ENCODE peak calls at places on chromosomes 2 and 18, in eight cellular contexts. One of them, this sample, is unnamed.

GRCh38 chr2:142218471-142218870 is 87.7 kb upstream of the LRP1B start:
- DNase-seq in foreskin fibroblast: peak; percentile 6
- DNase-seq in dorsolateral prefrontal cortex: no peak
- DNase-seq in CD8-positive, alpha-beta T cell: no peak
- DNase-seq in endodermal cell: no peak
- DNase-seq in left ventricle myocardium inferior: no peak
- DNase-seq in B cell: no peak
- DNase-seq in neural progenitor cell: no peak
- DNase-seq in this sample: no peak

GRCh38 chr2:239882335-239882734 is 142.8 kb downstream of the NDUFA10 start:
- DNase-seq in foreskin fibroblast: no peak
- DNase-seq in dorsolateral prefrontal cortex: peak; percentile 23
- DNase-seq in CD8-positive, alpha-beta T cell: peak; percentile 39
- DNase-seq in endodermal cell: peak; percentile 93
- DNase-seq in left ventricle myocardium inferior: no peak
- DNase-seq in B cell: peak; percentile 55
- DNase-seq in neural progenitor cell: peak; percentile 70
- DNase-seq in this sample: no peak

GRCh38 chr2:19312949-19313348 is 45.5 kb downstream of the OSR1 start:
- DNase-seq in foreskin fibroblast: peak; percentile 65
- DNase-seq in dorsolateral prefrontal cortex: no peak
- DNase-seq in CD8-positive, alpha-beta T cell: no peak
- DNase-seq in endodermal cell: peak; percentile 67
- DNase-seq in left ventricle myocardium inferior: no peak
- DNase-seq in B cell: no peak
- DNase-seq in neural progenitor cell: peak; percentile 33
- DNase-seq in this sample: no peak

GRCh38 chr2:8520791-8521344 is 161.0 kb upstream of the ID2 start:
- DNase-seq in foreskin fibroblast: no peak
- DNase-seq in dorsolateral prefrontal cortex: no peak
- DNase-seq in CD8-positive, alpha-beta T cell: no peak
- DNase-seq in endodermal cell: no peak
- DNase-seq in left ventricle myocardium inferior: no peak
- DNase-seq in B cell: no peak
- DNase-seq in neural progenitor cell: no peak
- DNase-seq in this sample: no peak

GRCh38 chr2:237222178-237222577 is 136.5 kb downstream of the COPS8 start:
- DNase-seq in foreskin fibroblast: peak; percentile 81
- DNase-seq in dorsolateral prefrontal cortex: no peak
- DNase-seq in CD8-positive, alpha-beta T cell: no peak
- DNase-seq in endodermal cell: no peak
- DNase-seq in left ventricle myocardium inferior: peak; percentile 34
- DNase-seq in B cell: no peak
- DNase-seq in neural progenitor cell: no peak
- DNase-seq in this sample: no peak

GRCh38 chr2:235168174-235168979 is 216.6 kb downstream of the SH3BP4 start:
- DNase-seq in foreskin fibroblast: no peak
- DNase-seq in dorsolateral prefrontal cortex: no peak
- DNase-seq in CD8-positive, alpha-beta T cell: no peak
- DNase-seq in endodermal cell: peak; percentile 57
- DNase-seq in left ventricle myocardium inferior: no peak
- DNase-seq in B cell: no peak
- DNase-seq in neural progenitor cell: no peak
- DNase-seq in this sample: no peak

GRCh38 chr2:20664431-20665260 is 2.3 kb upstream of the GDF7 start:
- DNase-seq in foreskin fibroblast: no peak
- DNase-seq in dorsolateral prefrontal cortex: no peak
- DNase-seq in CD8-positive, alpha-beta T cell: no peak
- DNase-seq in endodermal cell: peak; percentile 57
- DNase-seq in left ventricle myocardium inferior: no peak
- DNase-seq in B cell: no peak
- DNase-seq in neural progenitor cell: no peak
- DNase-seq in this sample: no peak

GRCh38 chr2:65999790-66000189 is 435.1 kb upstream of the MEIS1 start:
- DNase-seq in foreskin fibroblast: no peak
- DNase-seq in dorsolateral prefrontal cortex: no peak
- DNase-seq in CD8-positive, alpha-beta T cell: no peak
- DNase-seq in endodermal cell: no peak
- DNase-seq in left ventricle myocardium inferior: no peak
- DNase-seq in B cell: no peak
- DNase-seq in neural progenitor cell: no peak
- DNase-seq in this sample: no peak

GRCh38 chr18:41940506-41941215 is 14.4 kb upstream of the PIK3C3 start:
- DNase-seq in foreskin fibroblast: peak; percentile 89
- DNase-seq in dorsolateral prefrontal cortex: no peak
- DNase-seq in CD8-positive, alpha-beta T cell: no peak
- DNase-seq in endodermal cell: peak; percentile 58
- DNase-seq in left ventricle myocardium inferior: no peak
- DNase-seq in B cell: no peak
- DNase-seq in neural progenitor cell: peak; percentile 2
- DNase-seq in this sample: no peak

GRCh38 chr2:175234650-175235049 is 53.1 kb upstream of the ATP5MC3 start:
- DNase-seq in foreskin fibroblast: no peak
- DNase-seq in dorsolateral prefrontal cortex: no peak
- DNase-seq in CD8-positive, alpha-beta T cell: no peak
- DNase-seq in endodermal cell: no peak
- DNase-seq in left ventricle myocardium inferior: no peak
- DNase-seq in B cell: peak; percentile 41
- DNase-seq in neural progenitor cell: no peak
- DNase-seq in this sample: no peak

GRCh38 chr2:132438650-132439030 is 22.0 kb downstream of the GPR39 start:
- DNase-seq in foreskin fibroblast: peak; percentile 97
- DNase-seq in dorsolateral prefrontal cortex: no peak
- DNase-seq in CD8-positive, alpha-beta T cell: no peak
- DNase-seq in endodermal cell: peak; percentile 23
- DNase-seq in left ventricle myocardium inferior: no peak
- DNase-seq in B cell: no peak
- DNase-seq in neural progenitor cell: no peak
- DNase-seq in this sample: no peak

GRCh38 chr2:136247204-136247990 is 129.4 kb upstream of the CXCR4 start:
- DNase-seq in foreskin fibroblast: no peak
- DNase-seq in dorsolateral prefrontal cortex: no peak
- DNase-seq in CD8-positive, alpha-beta T cell: no peak
- DNase-seq in endodermal cell: no peak
- DNase-seq in left ventricle myocardium inferior: no peak
- DNase-seq in B cell: no peak
- DNase-seq in neural progenitor cell: no peak
- DNase-seq in this sample: no peak

GRCh38 chr18:63997606-63998005 is 27.7 kb downstream of the SERPINB8 start:
- DNase-seq in foreskin fibroblast: no peak
- DNase-seq in dorsolateral prefrontal cortex: no peak
- DNase-seq in CD8-positive, alpha-beta T cell: no peak
- DNase-seq in endodermal cell: no peak
- DNase-seq in left ventricle myocardium inferior: no peak
- DNase-seq in B cell: no peak
- DNase-seq in neural progenitor cell: no peak
- DNase-seq in this sample: no peak

GRCh38 chr2:172281648-172282576 is 145.5 kb upstream of the ITGA6 start:
- DNase-seq in foreskin fibroblast: peak; percentile 81
- DNase-seq in dorsolateral prefrontal cortex: no peak
- DNase-seq in CD8-positive, alpha-beta T cell: no peak
- DNase-seq in endodermal cell: no peak
- DNase-seq in left ventricle myocardium inferior: no peak
- DNase-seq in B cell: no peak
- DNase-seq in neural progenitor cell: no peak
- DNase-seq in this sample: no peak

GRCh38 chr2:149038442-149039212 is at the start of gene LYPD6B:
- DNase-seq in foreskin fibroblast: no peak
- DNase-seq in dorsolateral prefrontal cortex: no peak
- DNase-seq in CD8-positive, alpha-beta T cell: no peak
- DNase-seq in endodermal cell: peak; percentile 88
- DNase-seq in left ventricle myocardium inferior: no peak
- DNase-seq in B cell: peak; percentile 48
- DNase-seq in neural progenitor cell: peak; percentile 70
- DNase-seq in this sample: no peak

GRCh38 chr2:216606551-216607527 is 26.4 kb upstream of the IGFBP2 start:
- DNase-seq in foreskin fibroblast: no peak
- DNase-seq in dorsolateral prefrontal cortex: no peak
- DNase-seq in CD8-positive, alpha-beta T cell: peak; percentile 26
- DNase-seq in endodermal cell: peak; percentile 87
- DNase-seq in left ventricle myocardium inferior: no peak
- DNase-seq in B cell: peak; percentile 2
- DNase-seq in neural progenitor cell: peak; percentile 86
- DNase-seq in this sample: no peak

GRCh38 chr2:1563943-1564342 is 150.7 kb downstream of the TPO start:
- DNase-seq in foreskin fibroblast: no peak
- DNase-seq in dorsolateral prefrontal cortex: no peak
- DNase-seq in CD8-positive, alpha-beta T cell: no peak
- DNase-seq in endodermal cell: no peak
- DNase-seq in left ventricle myocardium inferior: no peak
- DNase-seq in B cell: no peak
- DNase-seq in neural progenitor cell: no peak
- DNase-seq in this sample: no peak

GRCh38 chr2:148552675-148553331 is 91.7 kb upstream of the EPC2 start:
- DNase-seq in foreskin fibroblast: no peak
- DNase-seq in dorsolateral prefrontal cortex: no peak
- DNase-seq in CD8-positive, alpha-beta T cell: no peak
- DNase-seq in endodermal cell: no peak
- DNase-seq in left ventricle myocardium inferior: no peak
- DNase-seq in B cell: peak; percentile 29
- DNase-seq in neural progenitor cell: no peak
- DNase-seq in this sample: no peak

DNA sequence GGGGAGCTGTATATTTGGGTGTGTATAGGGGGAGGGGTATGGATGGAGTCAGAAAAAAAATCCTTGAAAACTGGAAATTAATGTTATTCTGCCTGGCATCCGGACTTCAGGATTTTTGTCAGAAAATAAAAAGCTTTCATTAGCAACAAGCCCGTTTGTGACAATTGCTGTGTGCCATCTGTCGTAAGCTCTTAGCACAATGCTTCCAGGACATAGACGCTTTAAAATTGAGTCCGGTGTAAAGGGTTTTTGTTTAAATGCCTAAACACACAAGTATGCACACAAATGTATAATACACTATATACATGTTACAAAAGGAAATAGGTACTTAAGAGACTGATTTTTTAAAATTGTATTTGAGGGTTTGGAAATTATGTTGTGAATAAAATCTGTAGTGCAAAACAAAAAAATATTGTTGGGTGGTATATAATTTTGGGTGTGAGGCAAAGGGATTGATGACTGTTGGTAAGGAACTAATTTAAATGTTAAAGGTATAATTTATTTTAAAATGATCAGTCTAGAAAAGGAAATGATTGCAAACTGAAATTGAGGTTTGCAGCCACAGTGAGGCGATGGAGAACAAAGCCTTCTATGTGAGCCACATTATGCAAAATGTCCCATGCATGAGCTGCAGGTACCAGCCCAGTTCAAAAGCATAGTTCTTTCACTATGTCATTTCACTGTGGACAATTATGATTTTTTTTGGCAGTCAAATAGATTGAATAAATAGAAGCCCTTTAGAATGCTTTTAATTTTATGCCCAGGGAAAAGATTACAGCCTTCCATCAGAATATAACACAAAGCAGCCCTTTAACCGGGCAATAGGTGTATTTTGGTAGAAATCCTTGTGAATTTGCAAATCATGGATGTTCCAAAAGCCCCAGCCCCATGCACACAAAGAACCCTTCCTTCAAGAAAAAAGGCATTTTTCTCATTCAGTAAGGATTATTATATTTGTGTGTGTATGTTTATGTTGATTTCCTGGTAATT is 1.5 kb downstream of the MAP2 start:
- DNase-seq in foreskin fibroblast: no peak
- DNase-seq in dorsolateral prefrontal cortex: peak; percentile 42
- DNase-seq in CD8-positive, alpha-beta T cell: no peak
- DNase-seq in endodermal cell: peak; percentile 49
- DNase-seq in left ventricle myocardium inferior: no peak
- DNase-seq in B cell: peak; percentile 51
- DNase-seq in neural progenitor cell: peak; percentile 38
- DNase-seq in this sample: no peak
- TF ChIP-seq CTCF in foreskin fibroblast: peak; percentile 65
- TF ChIP-seq CTCF in dorsolateral prefrontal cortex: peak; percentile 58
- TF ChIP-seq CTCF in CD8-positive, alpha-beta T cell: no peak
- TF ChIP-seq CTCF in endodermal cell: peak; percentile 73
- TF ChIP-seq CTCF in left ventricle myocardium inferior: peak; percentile 69
- TF ChIP-seq CTCF in B cell: peak; percentile 56
- TF ChIP-seq CTCF in neural progenitor cell: peak; percentile 60
- TF ChIP-seq CTCF in this sample: peak; percentile 69

GRCh38 chr2:26933638-26934334 is 36.7 kb upstream of the MAPRE3 start:
- DNase-seq in foreskin fibroblast: no peak
- DNase-seq in dorsolateral prefrontal cortex: no peak
- DNase-seq in CD8-positive, alpha-beta T cell: no peak
- DNase-seq in endodermal cell: peak; percentile 36
- DNase-seq in left ventricle myocardium inferior: no peak
- DNase-seq in B cell: no peak
- DNase-seq in neural progenitor cell: no peak
- DNase-seq in this sample: peak; percentile 72
- TF ChIP-seq CTCF in foreskin fibroblast: no peak
- TF ChIP-seq CTCF in dorsolateral prefrontal cortex: no peak
- TF ChIP-seq CTCF in CD8-positive, alpha-beta T cell: no peak
- TF ChIP-seq CTCF in endodermal cell: no peak
- TF ChIP-seq CTCF in left ventricle myocardium inferior: no peak
- TF ChIP-seq CTCF in B cell: no peak
- TF ChIP-seq CTCF in neural progenitor cell: no peak
- TF ChIP-seq CTCF in this sample: no peak

DNA sequence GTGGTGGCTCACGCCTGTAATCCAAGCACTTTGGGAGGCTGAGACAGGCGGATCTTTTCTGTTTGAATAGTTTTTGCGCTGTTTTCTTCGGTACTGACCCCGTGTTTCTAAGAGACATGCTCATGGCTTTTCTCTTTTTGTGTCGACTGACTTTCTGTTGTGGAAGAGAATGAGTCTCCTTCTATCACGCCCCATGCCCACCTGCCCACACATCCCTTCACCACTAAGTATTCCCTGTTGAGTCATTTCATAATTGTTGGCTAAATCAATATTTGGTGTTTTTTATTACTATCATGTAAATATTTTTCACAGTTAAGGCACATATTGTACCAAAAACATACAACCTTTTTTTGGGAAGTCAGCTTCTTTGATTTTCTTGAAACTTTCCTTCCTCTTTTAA is 198.8 kb upstream of the TWIST2 start:
- DNase-seq in foreskin fibroblast: no peak
- DNase-seq in dorsolateral prefrontal cortex: no peak
- DNase-seq in CD8-positive, alpha-beta T cell: no peak
- DNase-seq in endodermal cell: no peak
- DNase-seq in left ventricle myocardium inferior: no peak
- DNase-seq in B cell: no peak
- DNase-seq in neural progenitor cell: no peak
- DNase-seq in this sample: no peak
- TF ChIP-seq CTCF in foreskin fibroblast: no peak
- TF ChIP-seq CTCF in dorsolateral prefrontal cortex: no peak
- TF ChIP-seq CTCF in CD8-positive, alpha-beta T cell: no peak
- TF ChIP-seq CTCF in endodermal cell: no peak
- TF ChIP-seq CTCF in left ventricle myocardium inferior: no peak
- TF ChIP-seq CTCF in B cell: no peak
- TF ChIP-seq CTCF in neural progenitor cell: no peak
- TF ChIP-seq CTCF in this sample: no peak

DNA sequence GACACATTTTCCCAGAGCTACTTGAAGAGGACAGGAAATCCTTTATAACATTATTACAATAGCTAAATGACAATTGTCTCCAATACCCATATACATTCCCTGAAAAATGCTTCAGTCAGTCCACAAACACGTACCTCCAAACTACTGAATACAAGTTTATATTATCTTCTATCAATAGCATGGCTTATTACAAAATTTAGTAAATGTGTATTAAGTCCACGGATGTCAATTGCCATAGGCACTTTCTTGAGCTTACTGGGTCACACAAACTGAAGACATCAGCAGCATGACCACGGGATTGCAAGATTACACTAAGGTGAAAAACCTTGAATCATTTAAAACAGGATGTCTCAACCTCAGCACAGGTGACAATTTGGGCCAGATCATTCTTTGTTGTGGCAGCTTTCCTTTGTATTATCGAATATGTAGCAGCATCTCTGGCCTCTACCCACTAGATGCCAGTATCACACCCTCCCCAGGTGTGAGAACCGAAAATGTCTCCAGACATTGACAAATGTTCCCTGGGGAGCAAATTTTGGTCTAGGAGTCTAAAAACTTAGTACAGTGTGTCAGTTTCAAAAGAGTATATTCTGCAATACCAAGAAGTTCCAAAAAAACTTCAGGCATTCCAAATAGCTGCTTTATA is 1.4 kb downstream of the MBD2 start:
- DNase-seq in foreskin fibroblast: no peak
- DNase-seq in dorsolateral prefrontal cortex: no peak
- DNase-seq in CD8-positive, alpha-beta T cell: peak; percentile 25
- DNase-seq in endodermal cell: no peak
- DNase-seq in left ventricle myocardium inferior: no peak
- DNase-seq in B cell: peak; percentile 75
- DNase-seq in neural progenitor cell: peak; percentile 16
- DNase-seq in this sample: no peak
- TF ChIP-seq CTCF in foreskin fibroblast: no peak
- TF ChIP-seq CTCF in dorsolateral prefrontal cortex: no peak
- TF ChIP-seq CTCF in CD8-positive, alpha-beta T cell: peak; percentile 55
- TF ChIP-seq CTCF in endodermal cell: peak; percentile 39
- TF ChIP-seq CTCF in left ventricle myocardium inferior: no peak
- TF ChIP-seq CTCF in B cell: peak; percentile 73
- TF ChIP-seq CTCF in neural progenitor cell: peak; percentile 23
- TF ChIP-seq CTCF in this sample: peak; percentile 39